ENCODE peak calls at places on chromosomes 7 and 10, in four cellular contexts. G is HCT116, A is Panc1, U is K562. Q is an unnamed sample.
A peak's percentile ranks its signal among the peaks of the same experiment; 100 is the strongest.

GRCh38 chr10:108307925-108308312 is 1143.4 kb upstream of the SORCS1 start:
- DNase-seq in G (no peak), A (no peak), U (no peak), Q (no peak)

GRCh38 chr10:88918506-88918905 is 34.1 kb downstream of the ACTA2 start:
- DNase-seq in G (no peak), A (no peak), U (no peak), Q (no peak)

GRCh38 chr10:57015187-57015586 is 654.1 kb upstream of the ZWINT start:
- DNase-seq in G (no peak), A (no peak), U (no peak), Q (no peak)

GRCh38 chr10:126993208-126993607 is 88.0 kb downstream of the DOCK1 start:
- DNase-seq in G (no peak), A (no peak), U (no peak), Q (no peak)

GRCh38 chr7:108165726-108166125 is 35.6 kb upstream of the LAMB4 start:
- DNase-seq in G (no peak), A (no peak), U (no peak), Q (no peak)

GRCh38 chr10:17432738-17433137 is 21.7 kb downstream of the ST8SIA6 start:
- DNase-seq in G (no peak), A (no peak), U (no peak), Q (no peak)

GRCh38 chr7:100947792-100948191 is 1.5 kb upstream of the MUC3A start:
- DNase-seq in G (no peak), A (no peak), U (no peak), Q (no peak)

GRCh38 chr10:131561897-131562296 is 250.4 kb upstream of the TCERG1L start:
- DNase-seq in G (no peak), A (no peak), U (no peak), Q (no peak)

GRCh38 chr10:111445709-111446108 is 368.9 kb downstream of the ADRA2A start:
- DNase-seq in G (no peak), A (no peak), U (no peak), Q (no peak)

GRCh38 chr7:148712610-148713330 is 14.1 kb downstream of the CUL1 start:
- DNase-seq in G (no peak), A (no peak), U (no peak), Q (no peak)

GRCh38 chr10:32298066-32298812 is 48.7 kb downstream of the EPC1 start:
- DNase-seq in G (peak; percentile 13), A (peak; percentile 22), U (no peak), Q (peak; percentile 21)

GRCh38 chr7:9186730-9187129 is 753.3 kb downstream of the NXPH1 start:
- DNase-seq in G (no peak), A (no peak), U (no peak), Q (no peak)

GRCh38 chr10:69470463-69471163 is 19.3 kb downstream of the TSPAN15 start:
- DNase-seq in G (no peak), A (no peak), U (no peak), Q (no peak)

GRCh38 chr7:303425-303824 is 13.5 kb downstream of the FOXL3 start:
- DNase-seq in G (no peak), A (no peak), U (no peak), Q (no peak)
- TF ChIP-seq TCF7L2 in G (no peak), A (no peak), U (no peak), Q (no peak)

GRCh38 chr7:142455392-142455791 is 197.5 kb upstream of the PRSS58 start:
- DNase-seq in G (no peak), A (no peak), U (no peak), Q (no peak)
- TF ChIP-seq TCF7L2 in G (no peak), A (no peak), U (no peak), Q (no peak)

DNA sequence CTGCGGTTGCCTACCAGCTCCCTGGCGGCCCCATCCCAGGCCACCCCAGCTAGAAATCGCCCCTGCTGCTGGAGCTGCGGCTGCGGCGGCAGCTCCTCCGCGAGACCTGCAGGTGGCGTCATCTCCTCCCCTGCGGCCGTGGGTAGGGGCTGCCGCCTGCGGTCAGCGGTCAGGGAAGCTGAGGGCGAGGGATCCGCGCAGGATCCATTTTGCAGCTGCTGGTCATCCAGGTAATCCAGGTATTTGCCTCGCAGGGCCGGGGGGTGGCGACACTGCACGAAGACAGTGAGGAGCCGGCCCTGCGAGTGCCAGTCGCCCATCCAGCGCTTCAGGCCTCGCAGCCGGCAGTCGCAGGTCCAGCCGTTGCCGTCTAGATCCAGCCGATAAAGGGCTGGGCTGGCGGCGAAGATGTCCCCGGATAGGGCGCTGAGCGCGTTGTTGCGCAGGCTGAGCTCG is 1.5 kb downstream of the TRIL start:
- DNase-seq in G (no peak), A (no peak), U (no peak), Q (peak; percentile 48)
- TF ChIP-seq TCF7L2 in G (no peak), A (no peak), U (no peak), Q (no peak)

GRCh38 chr10:117201826-117202225 is 4.5 kb downstream of the KCNK18 start:
- DNase-seq in G (no peak), A (no peak), U (no peak), Q (no peak)
- TF ChIP-seq TCF7L2 in G (no peak), A (no peak), U (no peak), Q (no peak)

Q was measured in HepG2.